ENCODE peak calls at places on chromosomes 6 and 20, in seven cellular contexts. G, A, Q, S, R, V and H are unnamed samples.

GRCh38 chr6:5333653-5334052 is 72.3 kb downstream of the FARS2 start:
- DNase-seq in V (no peak), G (no peak), S (no peak), A (peak; percentile 57), R (no peak), Q (no peak), H (no peak)

GRCh38 chr6:11685411-11686093 is 93.1 kb downstream of the ADTRP start:
- DNase-seq in Q (no peak), A (peak; percentile 9), R (no peak), V (no peak), S (no peak), G (peak; percentile 36), H (no peak)

GRCh38 chr6:101344885-101345284 is 48.6 kb upstream of the GRIK2 start:
- DNase-seq in G (no peak), R (no peak), A (no peak), Q (no peak), V (no peak), S (no peak), H (no peak)

GRCh38 chr20:367486-367887 is 13.1 kb upstream of the TRIB3 start:
- DNase-seq in A (no peak), Q (no peak), V (no peak), R (no peak), G (no peak), S (no peak), H (no peak)

GRCh38 chr6:168385858-168386735 is 54.9 kb upstream of the SMOC2 start:
- DNase-seq in Q (no peak), A (no peak), S (no peak), G (no peak), V (no peak), R (no peak), H (no peak)

GRCh38 chr20:1423625-1424106 is 30.8 kb upstream of the FKBP1A start:
- DNase-seq in G (peak; percentile 67), S (peak; percentile 51), R (peak; percentile 65), A (peak; percentile 92), V (no peak), Q (no peak), H (peak; percentile 95)

GRCh38 chr6:19435755-19436154 is 401.4 kb upstream of the ID4 start:
- DNase-seq in Q (no peak), A (no peak), V (no peak), S (no peak), R (no peak), G (no peak), H (no peak)

GRCh38 chr6:111033628-111034289 is 51.9 kb downstream of the RPF2 start:
- DNase-seq in G (no peak), V (no peak), S (no peak), R (peak; percentile 66), A (no peak), Q (no peak), H (no peak)

GRCh38 chr20:1813101-1813529 is 82.1 kb upstream of the SIRPA start:
- DNase-seq in R (no peak), V (no peak), S (no peak), Q (no peak), A (peak; percentile 78), G (no peak), H (no peak)

GRCh38 chr6:106136845-106137244 is 50.7 kb downstream of the PRDM1 start:
- DNase-seq in V (no peak), G (no peak), R (no peak), S (no peak), Q (no peak), A (no peak), H (no peak)

GRCh38 chr6:139713416-139713815 is 339.0 kb upstream of the CITED2 start:
- DNase-seq in G (no peak), Q (no peak), A (no peak), V (no peak), S (no peak), R (no peak), H (peak; percentile 5)

GRCh38 chr6:106790935-106791334 is 161.6 kb downstream of the QRSL1 start:
- DNase-seq in A (no peak), G (no peak), Q (no peak), R (no peak), S (no peak), V (no peak), H (no peak)

GRCh38 chr20:43825635-43826034 is 89.0 kb upstream of the TOX2 start:
- DNase-seq in S (no peak), R (no peak), V (peak; percentile 40), A (no peak), Q (no peak), G (no peak), H (no peak)

GRCh38 chr20:37541326-37541725 is 13.7 kb upstream of the BLCAP start:
- DNase-seq in S (no peak), V (no peak), G (no peak), Q (no peak), R (no peak), A (no peak), H (no peak)

GRCh38 chr6:53986721-53987526 is 124.3 kb upstream of the MLIP start:
- DNase-seq in S (no peak), A (no peak), V (no peak), R (no peak), Q (peak; percentile 1), G (no peak), H (no peak)

GRCh38 chr20:58697867-58698703 is 5.5 kb downstream of the NPEPL1 start:
- DNase-seq in G (no peak), V (no peak), A (no peak), S (no peak), R (no peak), Q (no peak), H (no peak)

GRCh38 chr20:13333793-13334192 is 112.7 kb downstream of the ISM1 start:
- DNase-seq in S (no peak), A (no peak), G (no peak), Q (no peak), R (no peak), V (no peak), H (no peak)

GRCh38 chr20:13333036-13333435 is 112.0 kb downstream of the ISM1 start:
- DNase-seq in S (no peak), G (no peak), A (no peak), Q (no peak), R (no peak), V (no peak), H (no peak)

GRCh38 chr20:13336308-13337089 is 115.4 kb downstream of the ISM1 start:
- DNase-seq in V (no peak), Q (no peak), G (no peak), S (no peak), A (peak; percentile 87), R (no peak), H (no peak)

GRCh38 chr20:13325796-13326340 is 104.8 kb downstream of the ISM1 start:
- DNase-seq in R (no peak), G (no peak), Q (no peak), S (no peak), A (no peak), V (no peak), H (no peak)

DNA sequence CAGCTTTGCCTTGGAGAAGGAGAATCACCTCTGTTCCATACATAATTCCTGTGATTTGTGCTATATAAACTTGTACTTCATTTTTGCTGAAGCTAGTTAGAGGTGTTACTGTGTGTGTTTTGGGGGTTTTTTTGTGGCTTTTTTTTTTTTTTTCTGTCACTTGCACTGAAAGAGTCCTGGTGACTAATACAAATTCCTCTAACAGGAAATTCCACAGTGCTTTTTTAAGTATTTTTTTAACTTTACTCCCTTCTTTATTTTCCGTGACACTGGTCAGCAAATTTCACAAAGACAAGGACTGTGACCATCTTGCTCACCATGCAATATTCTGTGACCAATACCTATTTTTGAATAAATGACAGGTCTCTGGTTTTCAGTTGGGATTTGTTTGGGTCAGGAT is 110.5 kb downstream of the ISM1 start:
- DNase-seq in G (no peak), R (no peak), V (no peak), A (peak; percentile 66), S (no peak), Q (no peak), H (no peak)
- TF ChIP-seq JUND in G (no peak), R (no peak), V (no peak), A (no peak), S (no peak), Q (no peak), H (no peak)

DNA sequence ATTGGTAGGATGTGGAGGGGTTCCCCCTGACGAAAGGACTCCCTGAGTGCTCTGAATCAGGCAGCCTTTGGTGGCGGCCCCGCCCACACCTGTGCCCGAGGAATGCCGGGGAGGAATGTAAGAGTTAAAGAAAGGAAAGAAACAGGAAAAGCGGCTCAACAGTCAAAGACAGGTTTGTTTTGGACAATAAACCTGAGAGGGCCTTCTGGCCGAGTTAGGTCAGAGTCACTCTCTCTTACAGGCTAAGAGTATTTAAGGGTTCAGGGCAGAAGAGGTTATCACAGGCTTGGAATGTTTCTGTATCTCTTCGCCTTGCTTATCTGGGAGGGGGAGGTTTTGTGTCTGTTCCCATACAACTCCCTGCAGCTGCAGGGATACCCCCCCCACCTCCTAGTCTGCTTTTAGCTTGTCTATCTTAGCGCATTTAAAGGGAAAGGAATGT is 32.9 kb downstream of the DYNLT1 start:
- DNase-seq in A (no peak), G (no peak), R (peak; percentile 87), Q (no peak), V (no peak), S (no peak), H (no peak)
- TF ChIP-seq JUND in A (no peak), G (no peak), R (no peak), Q (no peak), V (no peak), S (no peak), H (no peak)

DNA sequence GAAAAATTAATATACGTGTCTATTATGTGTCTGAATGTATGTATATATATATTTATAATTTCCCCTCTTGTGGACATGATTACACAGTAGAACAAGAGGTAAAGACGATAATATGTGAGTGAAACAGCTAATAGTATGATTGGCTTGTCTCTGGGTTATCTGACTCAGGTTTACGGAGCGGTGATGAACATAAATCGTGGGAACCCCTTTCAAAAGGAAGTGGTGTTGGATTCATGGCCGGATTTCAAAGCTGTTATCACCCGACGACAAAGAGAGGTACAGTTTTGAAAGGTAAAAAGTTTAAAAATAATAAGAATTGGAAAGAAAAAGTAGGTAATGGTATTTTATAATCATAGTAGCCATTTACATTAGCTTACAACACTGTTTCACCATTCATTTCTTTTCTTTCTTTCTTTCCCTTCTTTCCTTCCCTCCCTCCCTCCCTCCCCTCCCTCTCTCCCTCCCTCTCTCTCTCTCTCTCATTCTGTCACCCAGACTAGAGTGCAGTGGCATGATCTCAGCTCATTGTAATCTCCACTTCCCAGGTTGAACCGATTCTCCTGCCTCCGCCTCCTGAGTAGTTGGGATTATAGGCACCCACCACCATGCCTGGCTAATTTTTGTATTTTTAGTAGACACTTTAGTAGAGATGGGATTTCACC is 15.9 kb downstream of the GLYATL3 start:
- DNase-seq in G (no peak), Q (no peak), S (no peak), A (no peak), V (no peak), R (no peak), H (no peak)
- TF ChIP-seq JUND in G (no peak), Q (no peak), S (no peak), A (no peak), V (no peak), R (no peak), H (no peak)

DNA sequence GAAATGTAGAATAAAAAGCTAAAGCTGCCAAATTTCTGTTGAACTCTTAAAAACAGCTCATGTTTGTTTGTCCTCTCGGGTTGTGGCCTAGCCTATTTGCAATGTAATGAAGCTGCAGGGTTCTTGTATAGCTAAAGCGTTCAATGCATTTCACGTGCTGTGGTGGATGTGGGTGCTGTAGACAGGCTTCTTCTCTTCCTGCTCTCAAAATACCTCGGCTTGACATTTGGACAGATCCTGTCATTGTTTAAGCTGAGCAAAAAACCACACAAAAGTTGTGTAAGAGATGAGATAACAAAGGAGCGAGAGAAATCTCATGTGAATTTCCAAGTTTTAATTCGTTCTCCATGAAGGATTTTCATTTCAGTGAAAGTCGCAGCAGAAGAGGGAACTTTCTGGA is 196.3 kb upstream of the UST start:
- DNase-seq in V (no peak), S (no peak), A (peak; percentile 32), Q (no peak), G (no peak), R (no peak), H (no peak)
- TF ChIP-seq JUND in V (no peak), S (no peak), A (no peak), Q (no peak), G (no peak), R (no peak), H (no peak)